ENCODE peak calls at places on chromosomes 7 and 10, in ten cellular contexts. One of them, this sample, is unnamed.

GRCh38 chr7:47465191-47465590 is 116.7 kb downstream of the TNS3 start:
- DNase-seq in stomach: no peak
- DNase-seq in hepatocyte: no peak
- DNase-seq in psoas muscle: no peak
- DNase-seq in epithelial cell of esophagus: no peak
- DNase-seq in BJ: no peak
- DNase-seq in WTC11: no peak
- DNase-seq in cardiac fibroblast: peak
- DNase-seq in activated CD8-positive, alpha-beta T cell treated with anti-CD3 and anti-CD28 coated beads for 36 hours: no peak
- DNase-seq in endothelial cell: no peak
- DNase-seq in this sample: no peak

GRCh38 chr7:101172854-101173751 is 7.0 kb downstream of the NAT16 start:
- DNase-seq in stomach: peak
- DNase-seq in hepatocyte: peak
- DNase-seq in psoas muscle: peak
- DNase-seq in epithelial cell of esophagus: peak
- DNase-seq in BJ: no peak
- DNase-seq in WTC11: peak
- DNase-seq in cardiac fibroblast: peak
- DNase-seq in activated CD8-positive, alpha-beta T cell treated with anti-CD3 and anti-CD28 coated beads for 36 hours: peak
- DNase-seq in endothelial cell: no peak
- DNase-seq in this sample: no peak

GRCh38 chr7:129021656-129022055 is 33.3 kb downstream of the TNPO3 start:
- DNase-seq in stomach: no peak
- DNase-seq in hepatocyte: no peak
- DNase-seq in psoas muscle: no peak
- DNase-seq in epithelial cell of esophagus: peak
- DNase-seq in BJ: no peak
- DNase-seq in WTC11: no peak
- DNase-seq in cardiac fibroblast: no peak
- DNase-seq in activated CD8-positive, alpha-beta T cell treated with anti-CD3 and anti-CD28 coated beads for 36 hours: no peak
- DNase-seq in endothelial cell: no peak
- DNase-seq in this sample: no peak

GRCh38 chr7:66950311-66950710 is 29.3 kb downstream of the TMEM248 start:
- DNase-seq in stomach: no peak
- DNase-seq in hepatocyte: no peak
- DNase-seq in psoas muscle: no peak
- DNase-seq in epithelial cell of esophagus: no peak
- DNase-seq in BJ: no peak
- DNase-seq in WTC11: no peak
- DNase-seq in cardiac fibroblast: no peak
- DNase-seq in activated CD8-positive, alpha-beta T cell treated with anti-CD3 and anti-CD28 coated beads for 36 hours: no peak
- DNase-seq in endothelial cell: no peak
- DNase-seq in this sample: no peak

GRCh38 chr10:116796910-116797513 is 52.3 kb upstream of the ENO4 start:
- DNase-seq in stomach: peak
- DNase-seq in hepatocyte: peak
- DNase-seq in psoas muscle: peak
- DNase-seq in epithelial cell of esophagus: peak
- DNase-seq in BJ: no peak
- DNase-seq in WTC11: peak
- DNase-seq in cardiac fibroblast: peak
- DNase-seq in activated CD8-positive, alpha-beta T cell treated with anti-CD3 and anti-CD28 coated beads for 36 hours: peak
- DNase-seq in endothelial cell: peak
- DNase-seq in this sample: peak

GRCh38 chr10:16832351-16833080 is 15.3 kb upstream of the RSU1 start:
- DNase-seq in stomach: peak
- DNase-seq in hepatocyte: no peak
- DNase-seq in psoas muscle: no peak
- DNase-seq in epithelial cell of esophagus: peak
- DNase-seq in BJ: peak
- DNase-seq in WTC11: no peak
- DNase-seq in cardiac fibroblast: peak
- DNase-seq in activated CD8-positive, alpha-beta T cell treated with anti-CD3 and anti-CD28 coated beads for 36 hours: no peak
- DNase-seq in endothelial cell: no peak
- DNase-seq in this sample: no peak

GRCh38 chr10:86662186-86663045 is 5.9 kb upstream of the LDB3 start:
- DNase-seq in stomach: no peak
- DNase-seq in hepatocyte: no peak
- DNase-seq in psoas muscle: peak
- DNase-seq in epithelial cell of esophagus: no peak
- DNase-seq in BJ: no peak
- DNase-seq in WTC11: no peak
- DNase-seq in cardiac fibroblast: no peak
- DNase-seq in activated CD8-positive, alpha-beta T cell treated with anti-CD3 and anti-CD28 coated beads for 36 hours: no peak
- DNase-seq in endothelial cell: no peak
- DNase-seq in this sample: no peak

GRCh38 chr7:51238981-51239495 is 77.6 kb downstream of the COBL start:
- DNase-seq in stomach: no peak
- DNase-seq in hepatocyte: no peak
- DNase-seq in psoas muscle: no peak
- DNase-seq in epithelial cell of esophagus: no peak
- DNase-seq in BJ: no peak
- DNase-seq in WTC11: no peak
- DNase-seq in cardiac fibroblast: no peak
- DNase-seq in activated CD8-positive, alpha-beta T cell treated with anti-CD3 and anti-CD28 coated beads for 36 hours: no peak
- DNase-seq in endothelial cell: no peak
- DNase-seq in this sample: no peak

GRCh38 chr10:60423920-60424319 is 34.2 kb upstream of the ANK3 start:
- DNase-seq in stomach: no peak
- DNase-seq in hepatocyte: no peak
- DNase-seq in psoas muscle: no peak
- DNase-seq in epithelial cell of esophagus: no peak
- DNase-seq in BJ: no peak
- DNase-seq in WTC11: no peak
- DNase-seq in cardiac fibroblast: no peak
- DNase-seq in activated CD8-positive, alpha-beta T cell treated with anti-CD3 and anti-CD28 coated beads for 36 hours: no peak
- DNase-seq in endothelial cell: no peak
- DNase-seq in this sample: no peak

GRCh38 chr10:110681023-110681681 is 37.0 kb downstream of the RBM20 start:
- DNase-seq in stomach: peak
- DNase-seq in hepatocyte: peak
- DNase-seq in psoas muscle: peak
- DNase-seq in epithelial cell of esophagus: peak
- DNase-seq in BJ: no peak
- DNase-seq in WTC11: peak
- DNase-seq in cardiac fibroblast: peak
- DNase-seq in activated CD8-positive, alpha-beta T cell treated with anti-CD3 and anti-CD28 coated beads for 36 hours: peak
- DNase-seq in endothelial cell: peak
- DNase-seq in this sample: peak

GRCh38 chr7:74061840-74062539 is 21.6 kb upstream of the LIMK1 start:
- DNase-seq in stomach: peak
- DNase-seq in hepatocyte: peak
- DNase-seq in psoas muscle: peak
- DNase-seq in epithelial cell of esophagus: peak
- DNase-seq in BJ: peak
- DNase-seq in WTC11: no peak
- DNase-seq in cardiac fibroblast: peak
- DNase-seq in activated CD8-positive, alpha-beta T cell treated with anti-CD3 and anti-CD28 coated beads for 36 hours: peak
- DNase-seq in endothelial cell: no peak
- DNase-seq in this sample: no peak

GRCh38 chr7:19754521-19755116 is 18.8 kb downstream of the TMEM196 start:
- DNase-seq in stomach: no peak
- DNase-seq in hepatocyte: peak
- DNase-seq in psoas muscle: no peak
- DNase-seq in epithelial cell of esophagus: peak
- DNase-seq in BJ: peak
- DNase-seq in WTC11: no peak
- DNase-seq in cardiac fibroblast: peak
- DNase-seq in activated CD8-positive, alpha-beta T cell treated with anti-CD3 and anti-CD28 coated beads for 36 hours: no peak
- DNase-seq in endothelial cell: peak
- DNase-seq in this sample: no peak

DNA sequence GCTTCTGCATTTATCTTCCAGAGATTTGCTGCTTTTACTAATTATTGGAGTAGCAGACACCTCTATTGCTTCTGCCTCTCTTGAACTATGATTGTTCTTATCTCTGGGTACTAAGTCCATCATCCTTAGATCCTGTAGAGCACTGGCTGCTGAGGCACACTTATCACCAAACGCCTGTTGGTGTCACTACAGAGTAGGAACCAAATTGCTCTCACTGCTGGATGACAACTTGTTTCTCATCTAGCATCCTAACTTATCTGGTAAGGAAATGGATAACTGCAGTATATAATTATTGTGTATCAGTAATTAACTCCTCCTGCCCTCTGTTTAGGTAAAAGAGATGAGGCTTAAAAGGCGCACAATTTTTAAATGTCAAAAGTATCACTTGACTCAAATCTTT is 1059.4 kb downstream of the NRG3 start:
- DNase-seq in stomach: no peak
- DNase-seq in hepatocyte: peak
- DNase-seq in psoas muscle: no peak
- DNase-seq in epithelial cell of esophagus: peak
- DNase-seq in BJ: no peak
- DNase-seq in WTC11: no peak
- DNase-seq in cardiac fibroblast: no peak
- DNase-seq in activated CD8-positive, alpha-beta T cell treated with anti-CD3 and anti-CD28 coated beads for 36 hours: no peak
- DNase-seq in endothelial cell: no peak
- DNase-seq in this sample: no peak
- TF ChIP-seq CTCF in stomach: no peak
- TF ChIP-seq CTCF in hepatocyte: peak
- TF ChIP-seq CTCF in psoas muscle: no peak
- TF ChIP-seq CTCF in epithelial cell of esophagus: peak
- TF ChIP-seq CTCF in BJ: no peak
- TF ChIP-seq CTCF in WTC11: no peak
- TF ChIP-seq CTCF in cardiac fibroblast: peak
- TF ChIP-seq CTCF in activated CD8-positive, alpha-beta T cell treated with anti-CD3 and anti-CD28 coated beads for 36 hours: no peak
- TF ChIP-seq CTCF in endothelial cell: no peak
- TF ChIP-seq CTCF in this sample: no peak

GRCh38 chr10:58712982-58713381 is 200.3 kb downstream of the BICC1 start:
- DNase-seq in stomach: no peak
- DNase-seq in hepatocyte: no peak
- DNase-seq in psoas muscle: no peak
- DNase-seq in epithelial cell of esophagus: no peak
- DNase-seq in BJ: no peak
- DNase-seq in WTC11: no peak
- DNase-seq in cardiac fibroblast: peak
- DNase-seq in activated CD8-positive, alpha-beta T cell treated with anti-CD3 and anti-CD28 coated beads for 36 hours: no peak
- DNase-seq in endothelial cell: no peak
- DNase-seq in this sample: no peak
- TF ChIP-seq CTCF in stomach: no peak
- TF ChIP-seq CTCF in hepatocyte: peak
- TF ChIP-seq CTCF in psoas muscle: no peak
- TF ChIP-seq CTCF in epithelial cell of esophagus: peak
- TF ChIP-seq CTCF in BJ: peak
- TF ChIP-seq CTCF in WTC11: no peak
- TF ChIP-seq CTCF in cardiac fibroblast: peak
- TF ChIP-seq CTCF in activated CD8-positive, alpha-beta T cell treated with anti-CD3 and anti-CD28 coated beads for 36 hours: no peak
- TF ChIP-seq CTCF in endothelial cell: peak
- TF ChIP-seq CTCF in this sample: no peak

GRCh38 chr7:24825931-24826661 is 68.8 kb upstream of the GSDME start:
- DNase-seq in stomach: peak
- DNase-seq in hepatocyte: peak
- DNase-seq in psoas muscle: no peak
- DNase-seq in epithelial cell of esophagus: peak
- DNase-seq in BJ: no peak
- DNase-seq in WTC11: no peak
- DNase-seq in cardiac fibroblast: peak
- DNase-seq in activated CD8-positive, alpha-beta T cell treated with anti-CD3 and anti-CD28 coated beads for 36 hours: peak
- DNase-seq in endothelial cell: no peak
- DNase-seq in this sample: no peak
- TF ChIP-seq CTCF in stomach: no peak
- TF ChIP-seq CTCF in hepatocyte: no peak
- TF ChIP-seq CTCF in psoas muscle: no peak
- TF ChIP-seq CTCF in epithelial cell of esophagus: no peak
- TF ChIP-seq CTCF in BJ: no peak
- TF ChIP-seq CTCF in WTC11: no peak
- TF ChIP-seq CTCF in cardiac fibroblast: no peak
- TF ChIP-seq CTCF in activated CD8-positive, alpha-beta T cell treated with anti-CD3 and anti-CD28 coated beads for 36 hours: no peak
- TF ChIP-seq CTCF in endothelial cell: no peak
- TF ChIP-seq CTCF in this sample: no peak

DNA sequence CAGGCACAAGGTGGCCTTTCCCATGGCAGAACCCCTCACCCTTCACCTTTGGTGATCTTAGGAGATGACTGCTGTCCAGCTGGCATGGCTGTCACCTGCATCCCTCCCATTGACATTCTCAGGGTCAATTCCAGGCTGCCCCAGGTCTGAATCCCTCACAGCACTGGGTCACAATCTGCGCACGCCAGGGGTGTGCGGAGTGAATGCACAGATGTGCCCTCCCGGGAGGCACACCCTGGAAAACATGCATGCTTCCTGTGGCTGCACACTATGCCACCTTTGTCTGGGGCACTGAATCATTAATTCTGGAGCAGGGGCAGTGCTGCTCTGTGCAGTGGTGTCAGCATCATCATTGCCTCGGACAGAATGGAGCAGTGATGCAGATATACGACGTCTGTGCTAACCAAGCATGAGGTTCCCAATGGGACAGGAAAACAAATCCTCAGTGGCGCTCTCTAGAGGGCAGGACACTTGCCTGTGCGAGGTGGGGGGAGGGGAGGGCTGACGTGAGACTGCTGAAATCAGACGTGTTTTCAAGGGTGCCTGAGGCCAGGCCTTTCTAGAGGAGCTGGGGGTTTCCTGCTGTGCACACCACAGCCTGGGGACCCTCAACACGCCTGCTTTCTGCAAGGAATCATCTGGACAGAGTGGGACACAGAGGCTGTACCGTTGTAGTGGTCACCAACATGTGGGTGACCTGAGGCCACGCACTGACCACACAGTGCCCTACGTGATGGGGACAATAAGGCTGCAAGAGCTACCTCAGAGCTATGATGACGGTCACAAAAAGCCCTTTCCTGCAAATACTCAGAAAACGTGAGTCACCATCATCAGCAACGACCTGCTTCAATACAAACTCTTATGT is 77.9 kb downstream of the HIPK2 start:
- DNase-seq in stomach: peak
- DNase-seq in hepatocyte: no peak
- DNase-seq in psoas muscle: no peak
- DNase-seq in epithelial cell of esophagus: no peak
- DNase-seq in BJ: no peak
- DNase-seq in WTC11: peak
- DNase-seq in cardiac fibroblast: no peak
- DNase-seq in activated CD8-positive, alpha-beta T cell treated with anti-CD3 and anti-CD28 coated beads for 36 hours: peak
- DNase-seq in endothelial cell: no peak
- DNase-seq in this sample: no peak
- TF ChIP-seq CTCF in stomach: no peak
- TF ChIP-seq CTCF in hepatocyte: no peak
- TF ChIP-seq CTCF in psoas muscle: no peak
- TF ChIP-seq CTCF in epithelial cell of esophagus: no peak
- TF ChIP-seq CTCF in BJ: no peak
- TF ChIP-seq CTCF in WTC11: no peak
- TF ChIP-seq CTCF in cardiac fibroblast: no peak
- TF ChIP-seq CTCF in activated CD8-positive, alpha-beta T cell treated with anti-CD3 and anti-CD28 coated beads for 36 hours: no peak
- TF ChIP-seq CTCF in endothelial cell: no peak
- TF ChIP-seq CTCF in this sample: no peak